ENCODE peak calls at places on chromosomes 6 and 20, in eight cellular contexts. One of them, this sample, is unnamed. For H3K4me1, the result is how much of the 10 kb centered on the place peaks cover.

GRCh38 chr20:58699246-58700107 is 6.9 kb downstream of the NPEPL1 start:
- DNase-seq in adrenal gland: no peak
- DNase-seq in cardiac muscle cell: peak
- DNase-seq in spleen: peak
- DNase-seq in ovary: peak
- DNase-seq in heart right ventricle: no peak
- DNase-seq in suprapubic skin: peak
- DNase-seq in psoas muscle: no peak
- DNase-seq in this sample: no peak

GRCh38 chr20:41927189-41927588 is 309.0 kb upstream of the CHD6 start:
- DNase-seq in ovary: no peak
- DNase-seq in psoas muscle: no peak
- DNase-seq in cardiac muscle cell: no peak
- DNase-seq in spleen: no peak
- DNase-seq in suprapubic skin: no peak
- DNase-seq in heart right ventricle: no peak
- DNase-seq in adrenal gland: no peak
- DNase-seq in this sample: no peak

GRCh38 chr6:20367716-20368485 is 33.8 kb upstream of the E2F3 start:
- DNase-seq in psoas muscle: no peak
- DNase-seq in ovary: no peak
- DNase-seq in adrenal gland: no peak
- DNase-seq in spleen: no peak
- DNase-seq in suprapubic skin: no peak
- DNase-seq in heart right ventricle: no peak
- DNase-seq in cardiac muscle cell: no peak
- DNase-seq in this sample: no peak

GRCh38 chr20:17014217-17014616 is 212.6 kb upstream of the PCSK2 start:
- DNase-seq in suprapubic skin: no peak
- DNase-seq in adrenal gland: no peak
- DNase-seq in ovary: no peak
- DNase-seq in heart right ventricle: no peak
- DNase-seq in psoas muscle: no peak
- DNase-seq in cardiac muscle cell: no peak
- DNase-seq in spleen: no peak
- DNase-seq in this sample: no peak

GRCh38 chr6:21742238-21742660 is 148.7 kb downstream of the SOX4 start:
- DNase-seq in spleen: no peak
- DNase-seq in ovary: no peak
- DNase-seq in adrenal gland: no peak
- DNase-seq in psoas muscle: no peak
- DNase-seq in cardiac muscle cell: peak
- DNase-seq in heart right ventricle: no peak
- DNase-seq in suprapubic skin: no peak
- DNase-seq in this sample: no peak

GRCh38 chr20:20327756-20328155 is 40.1 kb upstream of the INSM1 start:
- DNase-seq in heart right ventricle: no peak
- DNase-seq in spleen: no peak
- DNase-seq in cardiac muscle cell: no peak
- DNase-seq in ovary: no peak
- DNase-seq in suprapubic skin: no peak
- DNase-seq in psoas muscle: no peak
- DNase-seq in adrenal gland: no peak
- DNase-seq in this sample: no peak

GRCh38 chr6:43669050-43669921 is 18.3 kb downstream of the MRPS18A start:
- DNase-seq in ovary: peak
- DNase-seq in psoas muscle: peak
- DNase-seq in cardiac muscle cell: peak
- DNase-seq in heart right ventricle: peak
- DNase-seq in suprapubic skin: no peak
- DNase-seq in spleen: no peak
- DNase-seq in adrenal gland: peak
- DNase-seq in this sample: peak

GRCh38 chr6:170107606-170108222 is 183.2 kb downstream of the DLL1 start:
- DNase-seq in adrenal gland: no peak
- DNase-seq in spleen: peak
- DNase-seq in suprapubic skin: peak
- DNase-seq in ovary: no peak
- DNase-seq in cardiac muscle cell: no peak
- DNase-seq in heart right ventricle: peak
- DNase-seq in psoas muscle: no peak
- DNase-seq in this sample: no peak

GRCh38 chr20:20368414-20369352 is 779 bp downstream of the INSM1 start:
- DNase-seq in heart right ventricle: no peak
- DNase-seq in psoas muscle: no peak
- DNase-seq in cardiac muscle cell: no peak
- DNase-seq in adrenal gland: no peak
- DNase-seq in ovary: no peak
- DNase-seq in suprapubic skin: no peak
- DNase-seq in spleen: no peak
- DNase-seq in this sample: no peak

GRCh38 chr6:130933712-130934200 is 106.5 kb downstream of the SMLR1 start:
- DNase-seq in ovary: no peak
- DNase-seq in heart right ventricle: no peak
- DNase-seq in spleen: no peak
- DNase-seq in psoas muscle: no peak
- DNase-seq in cardiac muscle cell: peak
- DNase-seq in adrenal gland: no peak
- DNase-seq in suprapubic skin: no peak
- DNase-seq in this sample: no peak

GRCh38 chr20:6122873-6123649 is at the start of gene FERMT1:
- DNase-seq in psoas muscle: peak
- DNase-seq in heart right ventricle: peak
- DNase-seq in adrenal gland: peak
- DNase-seq in spleen: no peak
- DNase-seq in suprapubic skin: peak
- DNase-seq in cardiac muscle cell: peak
- DNase-seq in ovary: peak
- DNase-seq in this sample: no peak

GRCh38 chr6:137811121-137811911 is 55.7 kb upstream of the TNFAIP3 start:
- DNase-seq in psoas muscle: peak
- DNase-seq in suprapubic skin: peak
- DNase-seq in ovary: no peak
- DNase-seq in cardiac muscle cell: peak
- DNase-seq in adrenal gland: peak
- DNase-seq in heart right ventricle: peak
- DNase-seq in spleen: peak
- DNase-seq in this sample: peak

GRCh38 chr20:15031546-15032351 is 694.3 kb upstream of the FLRT3 start:
- DNase-seq in suprapubic skin: no peak
- DNase-seq in spleen: peak
- DNase-seq in ovary: no peak
- DNase-seq in psoas muscle: no peak
- DNase-seq in adrenal gland: no peak
- DNase-seq in heart right ventricle: no peak
- DNase-seq in cardiac muscle cell: no peak
- DNase-seq in this sample: no peak

GRCh38 chr20:39913274-39913673 is 775.8 kb downstream of the MAFB start:
- DNase-seq in cardiac muscle cell: no peak
- DNase-seq in ovary: no peak
- DNase-seq in heart right ventricle: no peak
- DNase-seq in adrenal gland: no peak
- DNase-seq in psoas muscle: no peak
- DNase-seq in spleen: no peak
- DNase-seq in suprapubic skin: no peak
- DNase-seq in this sample: no peak

GRCh38 chr20:16393297-16393696 is 180.0 kb downstream of the KIF16B start:
- DNase-seq in adrenal gland: no peak
- DNase-seq in heart right ventricle: no peak
- DNase-seq in cardiac muscle cell: no peak
- DNase-seq in suprapubic skin: no peak
- DNase-seq in psoas muscle: no peak
- DNase-seq in spleen: no peak
- DNase-seq in ovary: no peak
- DNase-seq in this sample: no peak

GRCh38 chr6:141403827-141404226 is 728.9 kb upstream of the GJE1 start:
- DNase-seq in psoas muscle: no peak
- DNase-seq in adrenal gland: no peak
- DNase-seq in suprapubic skin: no peak
- DNase-seq in ovary: no peak
- DNase-seq in heart right ventricle: no peak
- DNase-seq in cardiac muscle cell: peak
- DNase-seq in spleen: no peak
- DNase-seq in this sample: no peak

GRCh38 chr6:82458147-82458546 is 94.5 kb downstream of the TPBG start:
- DNase-seq in heart right ventricle: no peak
- DNase-seq in psoas muscle: no peak
- DNase-seq in spleen: no peak
- DNase-seq in cardiac muscle cell: no peak
- DNase-seq in adrenal gland: no peak
- DNase-seq in suprapubic skin: no peak
- DNase-seq in ovary: no peak
- DNase-seq in this sample: no peak

GRCh38 chr20:52190437-52191131 is 995 bp downstream of the ZFP64 start:
- DNase-seq in heart right ventricle: peak
- DNase-seq in spleen: no peak
- DNase-seq in ovary: peak
- DNase-seq in psoas muscle: no peak
- DNase-seq in adrenal gland: peak
- DNase-seq in cardiac muscle cell: peak
- DNase-seq in suprapubic skin: no peak
- DNase-seq in this sample: no peak

GRCh38 chr20:45630366-45630765 is 718 bp downstream of the WFDC9 start:
- DNase-seq in psoas muscle: no peak
- DNase-seq in cardiac muscle cell: no peak
- DNase-seq in suprapubic skin: no peak
- DNase-seq in heart right ventricle: no peak
- DNase-seq in spleen: no peak
- DNase-seq in ovary: no peak
- DNase-seq in adrenal gland: no peak
- DNase-seq in this sample: no peak
- TF ChIP-seq CTCF in psoas muscle: no peak
- TF ChIP-seq CTCF in cardiac muscle cell: no peak
- TF ChIP-seq CTCF in suprapubic skin: no peak
- TF ChIP-seq CTCF in heart right ventricle: no peak
- TF ChIP-seq CTCF in spleen: no peak
- TF ChIP-seq CTCF in ovary: no peak
- TF ChIP-seq CTCF in adrenal gland: no peak
- TF ChIP-seq CTCF in this sample: no peak

GRCh38 chr20:10758446-10758845 is 84.6 kb upstream of the JAG1 start:
- DNase-seq in psoas muscle: no peak
- DNase-seq in ovary: no peak
- DNase-seq in cardiac muscle cell: no peak
- DNase-seq in adrenal gland: no peak
- DNase-seq in heart right ventricle: no peak
- DNase-seq in spleen: no peak
- DNase-seq in suprapubic skin: no peak
- DNase-seq in this sample: no peak

GRCh38 chr20:10762216-10762615 is 88.4 kb upstream of the JAG1 start:
- DNase-seq in cardiac muscle cell: no peak
- DNase-seq in ovary: no peak
- DNase-seq in psoas muscle: no peak
- DNase-seq in heart right ventricle: no peak
- DNase-seq in adrenal gland: no peak
- DNase-seq in spleen: no peak
- DNase-seq in suprapubic skin: no peak
- DNase-seq in this sample: no peak

GRCh38 chr20:10761786-10762185 is 88.0 kb upstream of the JAG1 start:
- DNase-seq in spleen: no peak
- DNase-seq in heart right ventricle: no peak
- DNase-seq in cardiac muscle cell: peak
- DNase-seq in ovary: no peak
- DNase-seq in adrenal gland: no peak
- DNase-seq in suprapubic skin: no peak
- DNase-seq in psoas muscle: no peak
- DNase-seq in this sample: peak

GRCh38 chr20:10763117-10763516 is 89.3 kb upstream of the JAG1 start:
- DNase-seq in suprapubic skin: no peak
- DNase-seq in ovary: no peak
- DNase-seq in heart right ventricle: no peak
- DNase-seq in spleen: no peak
- DNase-seq in adrenal gland: no peak
- DNase-seq in psoas muscle: no peak
- DNase-seq in cardiac muscle cell: peak
- DNase-seq in this sample: no peak

GRCh38 chr20:10761232-10761631 is 87.4 kb upstream of the JAG1 start:
- DNase-seq in suprapubic skin: no peak
- DNase-seq in cardiac muscle cell: peak
- DNase-seq in adrenal gland: no peak
- DNase-seq in heart right ventricle: no peak
- DNase-seq in spleen: no peak
- DNase-seq in ovary: no peak
- DNase-seq in psoas muscle: no peak
- DNase-seq in this sample: no peak
- H3K4me1 ChIP-seq in suprapubic skin: under half
- H3K4me1 ChIP-seq in cardiac muscle cell: under half
- H3K4me1 ChIP-seq in adrenal gland: under half
- H3K4me1 ChIP-seq in heart right ventricle: under half
- H3K4me1 ChIP-seq in spleen: under half
- H3K4me1 ChIP-seq in ovary: under half
- H3K4me1 ChIP-seq in psoas muscle: under half
- H3K4me1 ChIP-seq in this sample: under half

DNA sequence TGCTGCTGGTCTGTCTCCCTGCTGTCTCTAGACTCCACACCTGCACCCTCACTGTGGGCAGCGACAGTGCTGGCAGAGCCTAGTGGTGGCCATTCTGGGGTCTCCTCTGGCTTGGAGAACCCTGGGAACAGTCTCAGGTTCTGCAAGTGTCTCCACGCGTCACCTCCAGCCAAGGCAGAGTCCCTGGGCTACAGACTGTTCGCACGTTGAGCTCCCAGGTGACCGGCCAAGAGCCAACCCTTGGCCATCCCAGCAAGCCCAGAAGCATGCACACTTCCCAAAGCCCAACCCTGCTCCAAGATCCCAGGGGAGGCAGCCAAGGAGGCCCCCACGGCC is 4.8 kb downstream of the EEF1A2 start:
- DNase-seq in adrenal gland: no peak
- DNase-seq in ovary: no peak
- DNase-seq in psoas muscle: peak
- DNase-seq in suprapubic skin: no peak
- DNase-seq in spleen: no peak
- DNase-seq in cardiac muscle cell: no peak
- DNase-seq in heart right ventricle: no peak
- DNase-seq in this sample: no peak
- TF ChIP-seq CTCF in adrenal gland: no peak
- TF ChIP-seq CTCF in ovary: no peak
- TF ChIP-seq CTCF in psoas muscle: no peak
- TF ChIP-seq CTCF in suprapubic skin: no peak
- TF ChIP-seq CTCF in spleen: no peak
- TF ChIP-seq CTCF in cardiac muscle cell: no peak
- TF ChIP-seq CTCF in heart right ventricle: no peak
- TF ChIP-seq CTCF in this sample: no peak

DNA sequence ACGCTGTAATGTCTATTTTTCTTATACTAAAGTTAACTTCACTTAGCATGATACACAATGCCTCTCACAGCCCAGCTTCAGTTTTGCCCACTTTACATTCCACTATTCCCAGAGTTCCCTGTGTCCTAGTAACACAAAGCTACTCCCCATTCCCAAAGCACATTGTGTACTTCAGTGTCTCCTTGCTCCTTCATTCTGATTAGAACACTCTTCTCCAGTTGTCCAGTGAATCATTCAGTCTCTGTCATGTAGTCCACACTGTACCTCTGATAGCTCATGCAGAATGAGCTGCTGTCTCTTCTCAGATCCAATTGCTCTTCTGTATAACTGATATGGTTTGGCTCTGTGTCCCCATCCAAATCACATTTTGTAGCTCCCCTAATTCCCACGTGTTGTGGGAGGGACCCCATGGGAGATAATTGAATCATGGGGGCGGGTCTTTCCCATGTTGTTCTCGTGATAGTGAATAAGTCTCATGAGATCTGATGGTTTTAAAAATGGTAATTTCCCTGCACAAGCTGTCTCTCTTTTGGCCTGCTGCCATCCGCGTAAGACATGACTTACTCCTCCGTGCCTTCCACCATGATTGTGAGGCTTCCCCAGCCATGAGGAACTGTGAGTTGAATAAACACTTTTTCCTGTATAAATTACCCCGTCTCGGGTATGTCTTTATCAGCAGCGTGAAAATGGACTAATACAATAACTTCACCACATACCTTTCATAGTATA is 2.1 kb upstream of the TMX4 start:
- DNase-seq in spleen: no peak
- DNase-seq in psoas muscle: no peak
- DNase-seq in cardiac muscle cell: peak
- DNase-seq in adrenal gland: no peak
- DNase-seq in heart right ventricle: no peak
- DNase-seq in ovary: no peak
- DNase-seq in suprapubic skin: no peak
- DNase-seq in this sample: no peak
- H3K4me1 ChIP-seq in spleen: under half
- H3K4me1 ChIP-seq in psoas muscle: under half
- H3K4me1 ChIP-seq in cardiac muscle cell: under half
- H3K4me1 ChIP-seq in adrenal gland: under half
- H3K4me1 ChIP-seq in heart right ventricle: under half
- H3K4me1 ChIP-seq in ovary: under half
- H3K4me1 ChIP-seq in suprapubic skin: under half
- H3K4me1 ChIP-seq in this sample: under half

This sample was measured in thoracic aorta.